ENCODE peak calls at places on chromosomes 13 and 19, in eight cellular contexts. F is ACHN; B is heart left ventricle; I is neural progenitor cell; Z is CD4-positive, alpha-beta T cell; R is AG10803; X is hepatocyte; J is NCI-H2081 treated with DMSO at 0.1 percent for 48 hours. D is an unnamed sample.

GRCh38 chr19:29511768-29512167 is 14.0 kb upstream of the VSTM2B start:
- DNase-seq in R (no peak), X (no peak), F (no peak), Z (no peak), I (no peak), B (no peak), J (no peak), D (no peak)

GRCh38 chr13:46113596-46113995 is 8.8 kb upstream of the CPB2 start:
- DNase-seq in X (no peak), F (no peak), Z (no peak), J (no peak), I (no peak), R (no peak), B (no peak), D (no peak)

GRCh38 chr19:38664503-38665211 is 17.2 kb downstream of the ACTN4 start:
- DNase-seq in B (peak), Z (no peak), X (no peak), J (no peak), I (no peak), R (no peak), F (no peak), D (peak)

GRCh38 chr13:109333893-109334651 is 452.3 kb downstream of the IRS2 start:
- DNase-seq in B (peak), X (no peak), J (no peak), I (no peak), Z (no peak), F (no peak), R (no peak), D (no peak)

GRCh38 chr13:20127563-20128458 is 33.0 kb downstream of the GJA3 start:
- DNase-seq in Z (peak), F (peak), I (peak), X (peak), R (peak), B (peak), J (no peak), D (peak)

GRCh38 chr19:10854350-10855089 is 6.3 kb downstream of the C19orf38 start:
- DNase-seq in X (no peak), Z (no peak), I (no peak), J (no peak), B (no peak), R (no peak), F (no peak), D (no peak)

GRCh38 chr13:48505597-48506091 is 27.2 kb downstream of the RCBTB2 start:
- DNase-seq in X (no peak), B (peak), R (peak), Z (peak), F (no peak), J (no peak), I (no peak), D (no peak)

GRCh38 chr13:44755872-44756271 is 179.7 kb upstream of the TSC22D1 start:
- DNase-seq in B (no peak), F (peak), J (no peak), R (peak), Z (no peak), X (no peak), I (no peak), D (no peak)

GRCh38 chr19:19026299-19026971 is 6.9 kb downstream of the SUGP2 start:
- DNase-seq in J (no peak), F (no peak), B (no peak), R (no peak), X (peak), I (peak), Z (no peak), D (peak)

GRCh38 chr13:74104661-74105275 is 29.4 kb downstream of the KLF12 start:
- DNase-seq in Z (no peak), X (no peak), B (no peak), F (peak), J (no peak), R (no peak), I (no peak), D (no peak)

GRCh38 chr19:7869453-7869909 is 4.7 kb downstream of the PRR36 start:
- DNase-seq in R (no peak), F (peak), X (peak), J (no peak), I (peak), Z (peak), B (peak), D (peak)

GRCh38 chr13:59633290-59633689 is 530.4 kb downstream of the DIAPH3 start:
- DNase-seq in X (no peak), B (no peak), R (no peak), Z (no peak), F (no peak), J (no peak), I (no peak), D (no peak)

GRCh38 chr13:64633948-64634347 is 2596.2 kb downstream of the PCDH9 start:
- DNase-seq in X (no peak), R (no peak), F (no peak), B (no peak), I (no peak), Z (no peak), J (no peak), D (no peak)

GRCh38 chr19:48780684-48781391 is 25.5 kb downstream of the FGF21 start:
- DNase-seq in F (peak), Z (no peak), I (no peak), B (no peak), J (no peak), R (peak), X (peak), D (no peak)

D was measured in endodermal cell.